ENCODE peak calls at places on chromosomes 5 and 9, in ten cellular contexts. J, Q, E, B, A, G, K, Z, W and Y are unnamed samples.

GRCh38 chr5:171520300-171521170 is 101.1 kb downstream of the FGF18 start:
- ATAC-seq in Q (no peak), G (no peak), Z (peak; percentile 66), B (peak; percentile 4), E (peak; percentile 50), K (no peak), A (no peak), J (peak; percentile 36), W (peak; percentile 56), Y (no peak)

GRCh38 chr5:149125386-149125891 is 15.9 kb upstream of the ABLIM3 start:
- ATAC-seq in A (no peak), Q (no peak), W (peak; percentile 74), Z (peak; percentile 82), B (no peak), J (peak; percentile 38), K (no peak), G (no peak), E (peak; percentile 73), Y (no peak)

GRCh38 chr5:168362097-168362885 is 70.8 kb downstream of the WWC1 start:
- ATAC-seq in Q (no peak), W (no peak), Z (no peak), K (no peak), E (no peak), B (no peak), A (no peak), G (no peak), J (no peak), Y (no peak)

GRCh38 chr5:56984445-56984844 is 32.5 kb upstream of the MIER3 start:
- ATAC-seq in G (no peak), A (no peak), E (no peak), B (no peak), J (no peak), Z (no peak), K (peak; percentile 47), Q (no peak), W (no peak), Y (no peak)

GRCh38 chr5:54756301-54756700 is 229.1 kb downstream of the ESM1 start:
- ATAC-seq in W (no peak), B (no peak), G (no peak), J (no peak), Q (no peak), E (no peak), Z (no peak), A (no peak), K (no peak), Y (no peak)

GRCh38 chr5:98209418-98209817 is 564.0 kb upstream of the RGMB start:
- ATAC-seq in J (no peak), W (no peak), K (no peak), G (no peak), A (no peak), E (no peak), Q (no peak), B (no peak), Z (no peak), Y (no peak)

GRCh38 chr9:109163194-109163593 is 3.9 kb downstream of the FRRS1L start:
- ATAC-seq in W (no peak), G (no peak), J (no peak), K (no peak), E (no peak), B (no peak), A (no peak), Q (no peak), Z (no peak), Y (no peak)

GRCh38 chr9:133059623-133060022 is 2.2 kb upstream of the CEL start:
- ATAC-seq in B (no peak), J (no peak), A (no peak), W (no peak), Q (peak; percentile 33), K (no peak), E (peak; percentile 54), Z (no peak), G (no peak), Y (no peak)

GRCh38 chr5:103669615-103670014 is 107.0 kb upstream of the NUDT12 start:
- ATAC-seq in A (no peak), W (no peak), K (no peak), Z (no peak), J (no peak), G (no peak), Q (no peak), E (no peak), B (no peak), Y (no peak)

GRCh38 chr9:136979769-136980587 is 2.7 kb downstream of the PTGDS start:
- ATAC-seq in K (no peak), Q (no peak), W (no peak), B (no peak), Z (no peak), G (no peak), J (no peak), E (no peak), A (no peak), Y (no peak)